ENCODE peak calls at places on chromosomes 4 and X, in five cellular contexts. J, S, C, F and U are unnamed samples.

GRCh38 chrX:113962338-113962737 is 621.5 kb upstream of the HTR2C start:
- DNase-seq in J (no peak), S (no peak), F (no peak), C (no peak), U (no peak)

GRCh38 chr4:143251781-143252180 is 67.1 kb downstream of the USP38 start:
- DNase-seq in F (no peak), S (no peak), J (no peak), C (peak), U (no peak)

GRCh38 chr4:119729815-119730643 is 101.4 kb upstream of the PDE5A start:
- DNase-seq in J (peak), S (no peak), F (no peak), C (no peak), U (peak)

GRCh38 chrX:41051303-41051702 is 33.9 kb upstream of the USP9X start:
- DNase-seq in J (no peak), F (no peak), C (no peak), S (no peak), U (no peak)

GRCh38 chrX:10795721-10796120 is 175.3 kb upstream of the MID1 start:
- DNase-seq in F (no peak), C (no peak), S (no peak), J (no peak), U (no peak)

GRCh38 chrX:154096140-154097002 is 1.1 kb downstream of the MECP2 start:
- DNase-seq in F (peak), J (no peak), S (peak), C (no peak), U (no peak)

GRCh38 chr4:39597695-39598381 is 40.8 kb downstream of the SMIM14 start:
- DNase-seq in J (no peak), C (no peak), F (no peak), S (no peak), U (no peak)

GRCh38 chr4:55124337-55125076 is 888 bp downstream of the KDR start:
- DNase-seq in F (peak), C (no peak), J (peak), S (peak), U (no peak)

GRCh38 chr4:177047851-177048174 is 255.1 kb upstream of the VEGFC start:
- DNase-seq in F (no peak), S (no peak), C (no peak), J (no peak), U (no peak)

GRCh38 chr4:54661156-54661555 is 3.4 kb downstream of the KIT start:
- DNase-seq in J (peak), C (no peak), F (no peak), S (no peak), U (peak)

GRCh38 chr4:129972257-129972656 is 876.3 kb downstream of the C4orf33 start:
- DNase-seq in F (peak), S (no peak), C (no peak), J (no peak), U (no peak)

GRCh38 chr4:118325443-118325842 is 27.4 kb downstream of the PRSS12 start:
- DNase-seq in C (no peak), J (no peak), F (no peak), S (no peak), U (no peak)

GRCh38 chrX:150052226-150052625 is 113.9 kb upstream of the EOLA2 start:
- DNase-seq in F (no peak), J (no peak), C (no peak), S (no peak), U (no peak)

GRCh38 chrX:16683007-16683664 is 29.3 kb downstream of the CTPS2 start:
- DNase-seq in F (no peak), C (no peak), J (no peak), S (no peak), U (no peak)

GRCh38 chr4:81449018-81449417 is 22.7 kb downstream of the RASGEF1B start:
- DNase-seq in J (no peak), C (no peak), S (no peak), F (no peak), U (no peak)

GRCh38 chr4:183540498-183540953 is 35.7 kb downstream of the ING2 start:
- DNase-seq in J (no peak), C (no peak), S (no peak), F (no peak), U (no peak)

GRCh38 chrX:38236901-38237615 is 16.4 kb upstream of the SRPX start:
- DNase-seq in F (no peak), J (no peak), S (no peak), C (no peak), U (no peak)

GRCh38 chr4:69518543-69519198 is 23.0 kb upstream of the UGT2B4 start:
- DNase-seq in S (no peak), F (no peak), C (no peak), J (no peak), U (no peak)

GRCh38 chr4:77581724-77582123 is 23.9 kb upstream of the CXCL13 start:
- DNase-seq in C (no peak), F (no peak), S (no peak), J (no peak), U (no peak)

GRCh38 chr4:111020961-111021360 is 398.1 kb upstream of the PITX2 start:
- DNase-seq in J (no peak), S (no peak), F (no peak), C (no peak), U (no peak)

GRCh38 chr4:94516067-94516466 is 64.3 kb downstream of the PDLIM5 start:
- DNase-seq in C (peak), S (no peak), F (no peak), J (peak), U (no peak)

GRCh38 chr4:109067509-109068205 is 234.8 kb downstream of the COL25A1 start:
- DNase-seq in F (no peak), J (peak), S (no peak), C (no peak), U (no peak)

GRCh38 chr4:48261288-48261687 is 8.3 kb downstream of the TEC start:
- DNase-seq in S (no peak), C (no peak), F (no peak), J (no peak), U (no peak)

GRCh38 chr4:125483278-125483677 is 168.5 kb downstream of the FAT4 start:
- DNase-seq in F (no peak), J (no peak), S (no peak), C (no peak), U (no peak)

GRCh38 chr4:126448093-126448820 is 1133.5 kb downstream of the FAT4 start:
- DNase-seq in F (no peak), C (no peak), S (no peak), J (no peak), U (no peak)

GRCh38 chr4:7817877-7818675 is 121.6 kb downstream of the AFAP1 start:
- DNase-seq in F (no peak), S (peak), J (peak), C (no peak), U (no peak)

GRCh38 chr4:127781303-127782024 is 658 bp upstream of the HSPA4L start:
- DNase-seq in F (no peak), S (peak), J (no peak), C (no peak), U (no peak)

GRCh38 chrX:43589735-43590515 is 66.2 kb upstream of the MAOA start:
- DNase-seq in J (no peak), C (no peak), S (no peak), F (no peak), U (no peak)

GRCh38 chrX:9644335-9644734 is 121.3 kb downstream of the GPR143 start:
- DNase-seq in J (no peak), S (no peak), F (no peak), C (no peak), U (no peak)

GRCh38 chr4:12173496-12173895 is 744.8 kb upstream of the HS3ST1 start:
- DNase-seq in J (no peak), F (no peak), S (no peak), C (no peak), U (no peak)

GRCh38 chr4:38855466-38855865 is 1.2 kb downstream of the TLR6 start:
- DNase-seq in J (no peak), S (no peak), C (no peak), F (no peak), U (no peak)

GRCh38 chrX:119655125-119655524 is 37.8 kb downstream of the SEPTIN6 start:
- DNase-seq in F (no peak), J (peak), S (no peak), C (peak), U (peak)

GRCh38 chr4:133565379-133565778 is 416.3 kb downstream of the PCDH10 start:
- DNase-seq in S (no peak), J (peak), F (no peak), C (no peak), U (no peak)

GRCh38 chr4:101158136-101158485 is 189.2 kb downstream of the PPP3CA start:
- DNase-seq in F (no peak), S (no peak), C (no peak), J (no peak), U (no peak)

GRCh38 chrX:14032383-14032782 is 2.7 kb upstream of the GEMIN8 start:
- DNase-seq in J (peak), F (peak), C (no peak), S (no peak), U (no peak)

GRCh38 chr4:139840773-139841172 is 175.2 kb downstream of the MGST2 start:
- DNase-seq in F (no peak), C (no peak), S (no peak), J (no peak), U (no peak)

GRCh38 chr4:133316874-133317273 is 167.8 kb downstream of the PCDH10 start:
- DNase-seq in F (no peak), J (no peak), C (no peak), S (no peak), U (no peak)

DNA sequence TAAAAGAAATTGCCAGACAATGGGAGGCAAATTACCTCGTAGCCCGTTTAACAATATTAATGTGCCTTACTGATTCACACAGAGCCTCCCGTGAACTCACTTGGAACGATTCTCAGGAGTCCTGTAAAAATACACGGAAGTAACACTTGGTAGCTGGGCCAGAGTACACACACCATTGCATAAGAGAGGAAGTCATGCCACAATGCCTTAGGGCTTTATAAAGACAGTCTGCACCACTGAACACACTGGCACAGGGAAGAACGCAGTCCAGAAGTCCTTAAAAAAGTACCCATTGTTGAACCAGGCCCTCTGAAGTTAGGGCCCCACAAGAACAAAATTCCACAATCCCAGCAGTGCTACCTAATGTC is 15.1 kb downstream of the SLC2A9 start:
- DNase-seq in S (no peak), F (no peak), C (peak), J (no peak), U (no peak)
- H3K4me3 ChIP-seq in S (peak), F (no peak), C (no peak), J (no peak), U (no peak)

DNA sequence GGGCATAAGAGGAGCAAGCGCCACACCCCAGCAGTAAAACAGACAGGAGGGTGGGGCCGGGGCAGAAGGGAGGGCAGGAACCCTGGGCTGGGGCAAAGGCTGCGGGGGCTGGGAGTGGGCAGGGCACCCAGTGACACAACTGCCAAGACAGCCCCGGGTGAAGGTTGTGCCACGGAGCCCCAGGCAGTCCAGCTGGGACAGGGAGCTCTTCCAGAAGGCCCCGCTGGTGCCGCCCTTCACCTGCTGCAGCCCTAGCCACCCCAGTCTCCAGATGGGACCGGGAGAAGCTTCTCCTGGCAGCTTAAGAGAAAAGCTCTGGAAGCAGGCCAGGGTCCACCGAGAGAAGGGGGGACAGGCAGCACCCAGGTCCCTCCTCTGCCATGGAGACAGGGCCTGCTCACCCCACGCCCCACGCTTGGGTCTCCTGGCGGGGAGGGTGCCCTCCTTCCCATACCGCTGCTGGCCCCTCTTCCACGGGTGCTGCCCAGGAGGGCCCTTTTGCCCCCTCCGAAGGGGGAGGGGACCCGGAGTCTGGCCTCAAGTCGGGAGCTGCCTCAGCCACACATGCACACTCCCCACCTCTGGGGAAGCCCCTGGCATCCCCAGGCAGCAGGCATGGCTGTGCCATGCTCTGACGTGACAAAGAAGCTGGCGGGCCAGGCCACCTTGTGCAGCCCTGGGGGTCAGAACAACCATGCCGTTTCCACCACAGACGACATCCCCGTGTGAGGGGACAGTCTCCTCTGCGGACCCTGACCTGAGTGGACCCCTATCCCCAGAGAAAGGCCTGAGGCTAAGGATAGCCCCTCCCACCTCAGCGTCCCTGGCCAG is 1.5 kb downstream of the DGKQ start:
- DNase-seq in F (no peak), C (no peak), J (no peak), S (no peak), U (no peak)
- H3K4me3 ChIP-seq in F (peak), C (peak), J (peak), S (peak), U (peak)

GRCh38 chr4:5473125-5473524 is 235.2 kb downstream of the EVC2 start:
- DNase-seq in S (peak), C (no peak), F (no peak), J (no peak), U (no peak)

GRCh38 chr4:5474756-5475155 is 233.6 kb downstream of the EVC2 start:
- DNase-seq in F (no peak), C (no peak), S (no peak), J (peak), U (no peak)

GRCh38 chr4:5478116-5478515 is 230.2 kb downstream of the EVC2 start:
- DNase-seq in C (no peak), S (no peak), F (no peak), J (no peak), U (no peak)

GRCh38 chr4:5478697-5479096 is 229.7 kb downstream of the EVC2 start:
- DNase-seq in S (peak), F (no peak), J (no peak), C (no peak), U (no peak)

DNA sequence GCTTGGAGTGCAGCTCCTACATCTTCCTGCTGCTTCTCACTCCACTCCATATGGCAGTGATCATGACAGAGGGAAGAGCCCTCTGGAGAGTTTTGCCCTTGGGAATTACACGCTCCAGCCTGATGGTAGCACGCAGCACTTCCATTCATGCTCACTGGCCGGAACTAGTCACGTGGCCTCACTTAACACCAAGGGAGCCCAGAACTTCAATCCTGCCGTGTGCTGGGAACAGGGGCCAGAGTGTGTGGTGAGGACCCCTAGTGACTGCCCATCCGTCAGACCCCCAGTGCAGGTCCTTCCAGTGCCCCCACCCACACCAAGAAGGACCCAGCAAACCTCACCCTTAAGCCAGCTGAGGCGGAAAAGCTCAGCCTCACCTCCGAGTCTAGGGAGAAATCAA is 230.7 kb downstream of the EVC2 start:
- DNase-seq in F (no peak), C (no peak), S (peak), J (no peak), U (no peak)
- H3K4me3 ChIP-seq in F (no peak), C (no peak), S (no peak), J (no peak), U (no peak)

GRCh38 chrX:31633349-31633748 is 561.5 kb upstream of the FTHL17 start:
- DNase-seq in F (no peak), C (no peak), J (no peak), S (no peak), U (no peak)

DNA sequence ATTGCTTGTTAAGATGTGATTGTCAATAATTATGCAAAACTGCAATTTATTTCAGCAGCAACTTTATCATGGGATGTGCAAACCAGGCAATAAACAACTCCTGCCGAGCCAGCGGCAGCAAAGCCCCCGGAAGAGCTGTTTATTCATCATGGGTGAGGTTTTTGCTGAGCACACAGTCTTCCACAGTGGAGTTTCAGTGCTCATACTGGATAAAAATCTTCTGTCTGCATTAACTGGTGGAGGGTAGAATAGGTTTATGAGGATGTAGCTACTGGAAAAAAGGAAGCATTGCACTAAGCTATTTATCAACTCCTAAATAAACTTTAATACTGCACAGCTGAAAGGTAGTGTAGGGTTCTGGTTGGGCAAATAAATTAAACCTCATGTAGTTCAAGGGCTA is 557.4 kb upstream of the FTHL17 start:
- DNase-seq in F (no peak), S (no peak), C (no peak), J (no peak), U (no peak)
- H3K4me3 ChIP-seq in F (no peak), S (no peak), C (no peak), J (no peak), U (no peak)

GRCh38 chr4:53598483-53598882 is 7.2 kb upstream of the LNX1 start:
- DNase-seq in J (no peak), F (no peak), C (no peak), S (no peak), U (no peak)
- H3K4me3 ChIP-seq in J (no peak), F (no peak), C (no peak), S (no peak), U (no peak)